ENCODE peak calls at places on chromosomes 16 and 17, in six cellular contexts. I is body of pancreas; Z is COR-L47; S is GM20000; N is AG08395; E is activated naive CD8-positive, alpha-beta T cell treated with anti-CD3 and anti-CD28 coated beads, Interleukin-2, amount 50 U/mL, for 24 hours. C is an unnamed sample.

GRCh38 chr17:75649687-75650086 is 16.5 kb downstream of the SMIM5 start:
- DNase-seq in I (no peak), Z (no peak), S (no peak), N (no peak), E (no peak), C (no peak)

GRCh38 chr16:30005341-30006094 is 5.3 kb downstream of the DOC2A start:
- DNase-seq in I (peak), Z (peak), S (peak), N (peak), E (peak), C (no peak)

GRCh38 chr17:81239714-81240555 is 817 bp downstream of the NDUFAF8 start:
- DNase-seq in I (no peak), Z (no peak), S (peak), N (peak), E (peak), C (peak)

GRCh38 chr17:47725446-47726109 is 7.5 kb upstream of the TBX21 start:
- DNase-seq in I (no peak), Z (no peak), S (no peak), N (no peak), E (no peak), C (no peak)

GRCh38 chr17:54882950-54883349 is 17.7 kb upstream of the TOM1L1 start:
- DNase-seq in I (no peak), Z (no peak), S (no peak), N (no peak), E (no peak), C (no peak)

GRCh38 chr16:3530371-3530914 is 29.6 kb downstream of the CLUAP1 start:
- DNase-seq in I (no peak), Z (no peak), S (no peak), N (no peak), E (no peak), C (no peak)

GRCh38 chr16:2276501-2277195 is 8.7 kb upstream of the RNPS1 start:
- DNase-seq in I (no peak), Z (no peak), S (no peak), N (no peak), E (no peak), C (no peak)

GRCh38 chr16:10738231-10739077 is 5.2 kb upstream of the NUBP1 start:
- DNase-seq in I (peak), Z (no peak), S (peak), N (no peak), E (peak), C (peak)

GRCh38 chr16:86863609-86864008 is 285.3 kb downstream of the FOXL1 start:
- DNase-seq in I (no peak), Z (no peak), S (no peak), N (no peak), E (no peak), C (no peak)

GRCh38 chr17:35612924-35613521 is 25.9 kb downstream of the AP2B1 start:
- DNase-seq in I (peak), Z (peak), S (no peak), N (peak), E (peak), C (no peak)

GRCh38 chr16:30570621-30571443 is 682 bp downstream of the ZNF688 start:
- DNase-seq in I (no peak), Z (no peak), S (peak), N (no peak), E (no peak), C (no peak)

GRCh38 chr17:17947309-17947708 is 24.9 kb downstream of the TOM1L2 start:
- DNase-seq in I (no peak), Z (no peak), S (no peak), N (no peak), E (no peak), C (no peak)

GRCh38 chr17:32016231-32016630 is 9.0 kb downstream of the LRRC37B start:
- DNase-seq in I (no peak), Z (no peak), S (no peak), N (no peak), E (no peak), C (no peak)

GRCh38 chr16:85449195-85449884 is 163.8 kb upstream of the GSE1 start:
- DNase-seq in I (no peak), Z (no peak), S (no peak), N (no peak), E (no peak), C (no peak)

GRCh38 chr17:72604518-72604917 is 483.7 kb downstream of the SOX9 start:
- DNase-seq in I (no peak), Z (no peak), S (no peak), N (no peak), E (no peak), C (no peak)

GRCh38 chr17:45405250-45406086 is 27.2 kb downstream of the ARHGAP27 start:
- DNase-seq in I (no peak), Z (no peak), S (peak), N (peak), E (no peak), C (no peak)

GRCh38 chr17:38660097-38661026 is 14.4 kb downstream of the EPOP start:
- DNase-seq in I (no peak), Z (no peak), S (no peak), N (no peak), E (no peak), C (no peak)

GRCh38 chr17:70834039-70834438 is 664.7 kb downstream of the KCNJ2 start:
- DNase-seq in I (no peak), Z (no peak), S (no peak), N (no peak), E (no peak), C (no peak)

GRCh38 chr16:7303677-7304200 is 28.9 kb upstream of the RBFOX1 start:
- DNase-seq in I (no peak), Z (no peak), S (no peak), N (no peak), E (no peak), C (no peak)

GRCh38 chr17:33572615-33573014 is 279.5 kb upstream of the ASIC2 start:
- DNase-seq in I (no peak), Z (no peak), S (no peak), N (no peak), E (no peak), C (no peak)

GRCh38 chr16:20383106-20384029 is 21.2 kb downstream of the PDILT start:
- DNase-seq in I (peak), Z (peak), S (peak), N (peak), E (peak), C (no peak)

GRCh38 chr17:52383493-52384100 is 225.1 kb upstream of the CA10 start:
- DNase-seq in I (peak), Z (peak), S (peak), N (no peak), E (peak), C (no peak)

GRCh38 chr16:3999890-4000325 is 116.3 kb downstream of the ADCY9 start:
- DNase-seq in I (no peak), Z (no peak), S (no peak), N (no peak), E (no peak), C (no peak)

GRCh38 chr16:74723224-74723623 is 22.6 kb upstream of the MLKL start:
- DNase-seq in I (no peak), Z (no peak), S (no peak), N (no peak), E (no peak), C (no peak)

GRCh38 chr17:15289285-15290185 is 24.4 kb upstream of the PMP22 start:
- DNase-seq in I (no peak), Z (no peak), S (no peak), N (no peak), E (no peak), C (no peak)

GRCh38 chr17:6124856-6125255 is 54.7 kb downstream of the WSCD1 start:
- DNase-seq in I (no peak), Z (no peak), S (no peak), N (no peak), E (no peak), C (no peak)

GRCh38 chr17:77235370-77236080 is 94.8 kb downstream of the SEC14L1 start:
- DNase-seq in I (no peak), Z (no peak), S (no peak), N (peak), E (peak), C (no peak)

GRCh38 chr16:50326835-50327465 is 41.8 kb downstream of the BRD7 start:
- DNase-seq in I (no peak), Z (no peak), S (peak), N (peak), E (peak), C (peak)

GRCh38 chr16:20001856-20002707 is 71.6 kb downstream of the GPR139 start:
- DNase-seq in I (no peak), Z (no peak), S (no peak), N (no peak), E (no peak), C (no peak)

GRCh38 chr17:39753514-39754160 is 15.9 kb downstream of the GRB7 start:
- DNase-seq in I (peak), Z (peak), S (peak), N (peak), E (peak), C (no peak)

GRCh38 chr17:13953871-13954270 is 115.4 kb upstream of the COX10 start:
- DNase-seq in I (no peak), Z (no peak), S (no peak), N (peak), E (no peak), C (no peak)

GRCh38 chr16:85762970-85763369 is 12.1 kb upstream of the C16orf74 start:
- DNase-seq in I (no peak), Z (no peak), S (no peak), N (no peak), E (no peak), C (no peak)

GRCh38 chr16:17775061-17775460 is 304.3 kb upstream of the XYLT1 start:
- DNase-seq in I (no peak), Z (no peak), S (no peak), N (peak), E (no peak), C (no peak)

GRCh38 chr17:40265337-40265736 is 22.3 kb upstream of the CDC6 start:
- DNase-seq in I (no peak), Z (no peak), S (no peak), N (no peak), E (no peak), C (no peak)

C was measured in stimulated activated CD4-positive, alpha-beta T cell treated with anti-CD3 and anti-CD28 coated beads, TNF-alpha, amount 100 ng/mL, for 4 hours.